ENCODE peak calls at places on chromosomes 3 and 15, in eight cellular contexts. One of them, this sample, is unnamed.
A peak's percentile ranks its signal among the peaks of the same experiment; 100 is the strongest.

GRCh38 chr3:107699682-107700081 is 176.9 kb downstream of the BBX start:
- DNase-seq in iPS-NIHi11: no peak
- DNase-seq in SW 1271: no peak
- DNase-seq in mesendoderm: no peak
- DNase-seq in activated CD4-positive, alpha-beta T cell treated with anti-CD3 and anti-CD28 coated beads, Interleukin-2, amount 10 ng/mL, durations not matched to agents 7 days and 5 days: no peak
- DNase-seq in KBM-7: no peak
- DNase-seq in pulmonary artery endothelial cell: no peak
- DNase-seq in stimulated activated CD4-positive, alpha-beta T cell treated with anti-CD3 and anti-CD28 coated beads, Interleukin-2, amount 100 ng/mL, for 48 hours: no peak
- DNase-seq in this sample: no peak

GRCh38 chr15:94070341-94071275 is 160.8 kb upstream of the MCTP2 start:
- DNase-seq in mesendoderm: peak; percentile 48
- DNase-seq in pulmonary artery endothelial cell: no peak
- DNase-seq in activated CD4-positive, alpha-beta T cell treated with anti-CD3 and anti-CD28 coated beads, Interleukin-2, amount 10 ng/mL, durations not matched to agents 7 days and 5 days: no peak
- DNase-seq in stimulated activated CD4-positive, alpha-beta T cell treated with anti-CD3 and anti-CD28 coated beads, Interleukin-2, amount 100 ng/mL, for 48 hours: no peak
- DNase-seq in iPS-NIHi11: no peak
- DNase-seq in SW 1271: no peak
- DNase-seq in KBM-7: no peak
- DNase-seq in this sample: peak; percentile 79

GRCh38 chr15:77030928-77031375 is 36.0 kb downstream of the PSTPIP1 start:
- DNase-seq in pulmonary artery endothelial cell: no peak
- DNase-seq in SW 1271: no peak
- DNase-seq in mesendoderm: no peak
- DNase-seq in activated CD4-positive, alpha-beta T cell treated with anti-CD3 and anti-CD28 coated beads, Interleukin-2, amount 10 ng/mL, durations not matched to agents 7 days and 5 days: no peak
- DNase-seq in KBM-7: no peak
- DNase-seq in iPS-NIHi11: no peak
- DNase-seq in stimulated activated CD4-positive, alpha-beta T cell treated with anti-CD3 and anti-CD28 coated beads, Interleukin-2, amount 100 ng/mL, for 48 hours: no peak
- DNase-seq in this sample: no peak

GRCh38 chr15:98873441-98874218 is 134.0 kb downstream of the PGPEP1L start:
- DNase-seq in mesendoderm: peak; percentile 59
- DNase-seq in SW 1271: no peak
- DNase-seq in stimulated activated CD4-positive, alpha-beta T cell treated with anti-CD3 and anti-CD28 coated beads, Interleukin-2, amount 100 ng/mL, for 48 hours: no peak
- DNase-seq in KBM-7: peak; percentile 66
- DNase-seq in activated CD4-positive, alpha-beta T cell treated with anti-CD3 and anti-CD28 coated beads, Interleukin-2, amount 10 ng/mL, durations not matched to agents 7 days and 5 days: no peak
- DNase-seq in iPS-NIHi11: peak; percentile 36
- DNase-seq in pulmonary artery endothelial cell: no peak
- DNase-seq in this sample: peak; percentile 95

GRCh38 chr15:100314809-100315400 is 26.9 kb downstream of the ADAMTS17 start:
- DNase-seq in stimulated activated CD4-positive, alpha-beta T cell treated with anti-CD3 and anti-CD28 coated beads, Interleukin-2, amount 100 ng/mL, for 48 hours: no peak
- DNase-seq in SW 1271: no peak
- DNase-seq in mesendoderm: no peak
- DNase-seq in pulmonary artery endothelial cell: no peak
- DNase-seq in iPS-NIHi11: no peak
- DNase-seq in activated CD4-positive, alpha-beta T cell treated with anti-CD3 and anti-CD28 coated beads, Interleukin-2, amount 10 ng/mL, durations not matched to agents 7 days and 5 days: no peak
- DNase-seq in KBM-7: no peak
- DNase-seq in this sample: no peak

GRCh38 chr3:10933958-10934481 is 58.5 kb upstream of the SLC6A1 start:
- DNase-seq in SW 1271: no peak
- DNase-seq in KBM-7: no peak
- DNase-seq in pulmonary artery endothelial cell: peak; percentile 27
- DNase-seq in activated CD4-positive, alpha-beta T cell treated with anti-CD3 and anti-CD28 coated beads, Interleukin-2, amount 10 ng/mL, durations not matched to agents 7 days and 5 days: no peak
- DNase-seq in stimulated activated CD4-positive, alpha-beta T cell treated with anti-CD3 and anti-CD28 coated beads, Interleukin-2, amount 100 ng/mL, for 48 hours: no peak
- DNase-seq in iPS-NIHi11: no peak
- DNase-seq in mesendoderm: no peak
- DNase-seq in this sample: no peak

GRCh38 chr3:99902091-99902490 is 84.4 kb downstream of the CMSS1 start:
- DNase-seq in iPS-NIHi11: no peak
- DNase-seq in mesendoderm: no peak
- DNase-seq in KBM-7: no peak
- DNase-seq in activated CD4-positive, alpha-beta T cell treated with anti-CD3 and anti-CD28 coated beads, Interleukin-2, amount 10 ng/mL, durations not matched to agents 7 days and 5 days: no peak
- DNase-seq in SW 1271: peak; percentile 82
- DNase-seq in pulmonary artery endothelial cell: no peak
- DNase-seq in stimulated activated CD4-positive, alpha-beta T cell treated with anti-CD3 and anti-CD28 coated beads, Interleukin-2, amount 100 ng/mL, for 48 hours: no peak
- DNase-seq in this sample: no peak

GRCh38 chr15:99123706-99124451 is 19.0 kb downstream of the SYNM start:
- DNase-seq in pulmonary artery endothelial cell: peak; percentile 85
- DNase-seq in activated CD4-positive, alpha-beta T cell treated with anti-CD3 and anti-CD28 coated beads, Interleukin-2, amount 10 ng/mL, durations not matched to agents 7 days and 5 days: no peak
- DNase-seq in SW 1271: peak; percentile 98
- DNase-seq in mesendoderm: peak; percentile 98
- DNase-seq in KBM-7: peak; percentile 77
- DNase-seq in stimulated activated CD4-positive, alpha-beta T cell treated with anti-CD3 and anti-CD28 coated beads, Interleukin-2, amount 100 ng/mL, for 48 hours: no peak
- DNase-seq in iPS-NIHi11: peak; percentile 63
- DNase-seq in this sample: peak; percentile 69

GRCh38 chr15:84886984-84887299 is 2.5 kb downstream of the SLC28A1 start:
- DNase-seq in pulmonary artery endothelial cell: no peak
- DNase-seq in SW 1271: no peak
- DNase-seq in mesendoderm: no peak
- DNase-seq in activated CD4-positive, alpha-beta T cell treated with anti-CD3 and anti-CD28 coated beads, Interleukin-2, amount 10 ng/mL, durations not matched to agents 7 days and 5 days: no peak
- DNase-seq in KBM-7: no peak
- DNase-seq in stimulated activated CD4-positive, alpha-beta T cell treated with anti-CD3 and anti-CD28 coated beads, Interleukin-2, amount 100 ng/mL, for 48 hours: no peak
- DNase-seq in iPS-NIHi11: no peak
- DNase-seq in this sample: no peak

GRCh38 chr15:63366451-63366850 is 15.2 kb downstream of the CA12 start:
- DNase-seq in KBM-7: no peak
- DNase-seq in pulmonary artery endothelial cell: no peak
- DNase-seq in mesendoderm: no peak
- DNase-seq in stimulated activated CD4-positive, alpha-beta T cell treated with anti-CD3 and anti-CD28 coated beads, Interleukin-2, amount 100 ng/mL, for 48 hours: no peak
- DNase-seq in SW 1271: no peak
- DNase-seq in iPS-NIHi11: no peak
- DNase-seq in activated CD4-positive, alpha-beta T cell treated with anti-CD3 and anti-CD28 coated beads, Interleukin-2, amount 10 ng/mL, durations not matched to agents 7 days and 5 days: no peak
- DNase-seq in this sample: no peak

GRCh38 chr3:177427540-177427939 is 230.3 kb upstream of the TBL1XR1 start:
- DNase-seq in iPS-NIHi11: no peak
- DNase-seq in SW 1271: no peak
- DNase-seq in mesendoderm: no peak
- DNase-seq in stimulated activated CD4-positive, alpha-beta T cell treated with anti-CD3 and anti-CD28 coated beads, Interleukin-2, amount 100 ng/mL, for 48 hours: no peak
- DNase-seq in activated CD4-positive, alpha-beta T cell treated with anti-CD3 and anti-CD28 coated beads, Interleukin-2, amount 10 ng/mL, durations not matched to agents 7 days and 5 days: peak; percentile 12
- DNase-seq in pulmonary artery endothelial cell: no peak
- DNase-seq in KBM-7: no peak
- DNase-seq in this sample: peak; percentile 43

GRCh38 chr3:108153451-108153981 is 62.7 kb upstream of the CD47 start:
- DNase-seq in KBM-7: peak; percentile 55
- DNase-seq in SW 1271: peak; percentile 43
- DNase-seq in iPS-NIHi11: peak; percentile 44
- DNase-seq in mesendoderm: peak; percentile 84
- DNase-seq in stimulated activated CD4-positive, alpha-beta T cell treated with anti-CD3 and anti-CD28 coated beads, Interleukin-2, amount 100 ng/mL, for 48 hours: peak; percentile 47
- DNase-seq in activated CD4-positive, alpha-beta T cell treated with anti-CD3 and anti-CD28 coated beads, Interleukin-2, amount 10 ng/mL, durations not matched to agents 7 days and 5 days: peak; percentile 77
- DNase-seq in pulmonary artery endothelial cell: no peak
- DNase-seq in this sample: peak; percentile 74

GRCh38 chr15:64635486-64635815 is 139.9 kb downstream of the RBPMS2 start:
- DNase-seq in SW 1271: no peak
- DNase-seq in mesendoderm: peak; percentile 69
- DNase-seq in iPS-NIHi11: no peak
- DNase-seq in activated CD4-positive, alpha-beta T cell treated with anti-CD3 and anti-CD28 coated beads, Interleukin-2, amount 10 ng/mL, durations not matched to agents 7 days and 5 days: no peak
- DNase-seq in stimulated activated CD4-positive, alpha-beta T cell treated with anti-CD3 and anti-CD28 coated beads, Interleukin-2, amount 100 ng/mL, for 48 hours: no peak
- DNase-seq in pulmonary artery endothelial cell: peak; percentile 1
- DNase-seq in KBM-7: no peak
- DNase-seq in this sample: peak; percentile 28

GRCh38 chr3:195550723-195551122 is 7.6 kb upstream of the PPP1R2 start:
- DNase-seq in stimulated activated CD4-positive, alpha-beta T cell treated with anti-CD3 and anti-CD28 coated beads, Interleukin-2, amount 100 ng/mL, for 48 hours: no peak
- DNase-seq in mesendoderm: no peak
- DNase-seq in pulmonary artery endothelial cell: no peak
- DNase-seq in SW 1271: no peak
- DNase-seq in activated CD4-positive, alpha-beta T cell treated with anti-CD3 and anti-CD28 coated beads, Interleukin-2, amount 10 ng/mL, durations not matched to agents 7 days and 5 days: peak; percentile 31
- DNase-seq in iPS-NIHi11: no peak
- DNase-seq in KBM-7: no peak
- DNase-seq in this sample: no peak

GRCh38 chr3:57983734-57984518 is 24.3 kb upstream of the FLNB start:
- DNase-seq in KBM-7: peak; percentile 93
- DNase-seq in iPS-NIHi11: no peak
- DNase-seq in SW 1271: peak; percentile 83
- DNase-seq in mesendoderm: peak; percentile 65
- DNase-seq in activated CD4-positive, alpha-beta T cell treated with anti-CD3 and anti-CD28 coated beads, Interleukin-2, amount 10 ng/mL, durations not matched to agents 7 days and 5 days: peak; percentile 64
- DNase-seq in stimulated activated CD4-positive, alpha-beta T cell treated with anti-CD3 and anti-CD28 coated beads, Interleukin-2, amount 100 ng/mL, for 48 hours: peak; percentile 28
- DNase-seq in pulmonary artery endothelial cell: no peak
- DNase-seq in this sample: peak; percentile 96

GRCh38 chr15:31311735-31312134 is 14.9 kb upstream of the KLF13 start:
- DNase-seq in mesendoderm: no peak
- DNase-seq in KBM-7: no peak
- DNase-seq in stimulated activated CD4-positive, alpha-beta T cell treated with anti-CD3 and anti-CD28 coated beads, Interleukin-2, amount 100 ng/mL, for 48 hours: no peak
- DNase-seq in SW 1271: no peak
- DNase-seq in iPS-NIHi11: no peak
- DNase-seq in pulmonary artery endothelial cell: no peak
- DNase-seq in activated CD4-positive, alpha-beta T cell treated with anti-CD3 and anti-CD28 coated beads, Interleukin-2, amount 10 ng/mL, durations not matched to agents 7 days and 5 days: no peak
- DNase-seq in this sample: no peak

GRCh38 chr3:142645236-142645793 is 49.1 kb downstream of the PLS1 start:
- DNase-seq in KBM-7: no peak
- DNase-seq in pulmonary artery endothelial cell: peak; percentile 13
- DNase-seq in mesendoderm: peak; percentile 77
- DNase-seq in stimulated activated CD4-positive, alpha-beta T cell treated with anti-CD3 and anti-CD28 coated beads, Interleukin-2, amount 100 ng/mL, for 48 hours: no peak
- DNase-seq in SW 1271: peak; percentile 68
- DNase-seq in activated CD4-positive, alpha-beta T cell treated with anti-CD3 and anti-CD28 coated beads, Interleukin-2, amount 10 ng/mL, durations not matched to agents 7 days and 5 days: no peak
- DNase-seq in iPS-NIHi11: no peak
- DNase-seq in this sample: no peak

GRCh38 chr3:23807161-23808015 is 1.6 kb downstream of the UBE2E1 start:
- DNase-seq in iPS-NIHi11: no peak
- DNase-seq in SW 1271: peak; percentile 22
- DNase-seq in activated CD4-positive, alpha-beta T cell treated with anti-CD3 and anti-CD28 coated beads, Interleukin-2, amount 10 ng/mL, durations not matched to agents 7 days and 5 days: peak; percentile 10
- DNase-seq in KBM-7: peak; percentile 53
- DNase-seq in pulmonary artery endothelial cell: no peak
- DNase-seq in mesendoderm: peak; percentile 50
- DNase-seq in stimulated activated CD4-positive, alpha-beta T cell treated with anti-CD3 and anti-CD28 coated beads, Interleukin-2, amount 100 ng/mL, for 48 hours: no peak
- DNase-seq in this sample: peak; percentile 60

GRCh38 chr15:91202510-91202909 is 102.5 kb downstream of the SV2B start:
- DNase-seq in activated CD4-positive, alpha-beta T cell treated with anti-CD3 and anti-CD28 coated beads, Interleukin-2, amount 10 ng/mL, durations not matched to agents 7 days and 5 days: no peak
- DNase-seq in pulmonary artery endothelial cell: no peak
- DNase-seq in SW 1271: no peak
- DNase-seq in iPS-NIHi11: no peak
- DNase-seq in KBM-7: no peak
- DNase-seq in stimulated activated CD4-positive, alpha-beta T cell treated with anti-CD3 and anti-CD28 coated beads, Interleukin-2, amount 100 ng/mL, for 48 hours: no peak
- DNase-seq in mesendoderm: no peak
- DNase-seq in this sample: no peak

GRCh38 chr3:41674449-41674848 is 287.5 kb downstream of the ULK4 start:
- DNase-seq in activated CD4-positive, alpha-beta T cell treated with anti-CD3 and anti-CD28 coated beads, Interleukin-2, amount 10 ng/mL, durations not matched to agents 7 days and 5 days: no peak
- DNase-seq in mesendoderm: no peak
- DNase-seq in iPS-NIHi11: no peak
- DNase-seq in SW 1271: no peak
- DNase-seq in pulmonary artery endothelial cell: no peak
- DNase-seq in KBM-7: no peak
- DNase-seq in stimulated activated CD4-positive, alpha-beta T cell treated with anti-CD3 and anti-CD28 coated beads, Interleukin-2, amount 100 ng/mL, for 48 hours: no peak
- DNase-seq in this sample: no peak

GRCh38 chr3:195203631-195204030 is 67.3 kb downstream of the XXYLT1 start:
- DNase-seq in KBM-7: no peak
- DNase-seq in pulmonary artery endothelial cell: no peak
- DNase-seq in activated CD4-positive, alpha-beta T cell treated with anti-CD3 and anti-CD28 coated beads, Interleukin-2, amount 10 ng/mL, durations not matched to agents 7 days and 5 days: no peak
- DNase-seq in SW 1271: no peak
- DNase-seq in mesendoderm: peak; percentile 33
- DNase-seq in stimulated activated CD4-positive, alpha-beta T cell treated with anti-CD3 and anti-CD28 coated beads, Interleukin-2, amount 100 ng/mL, for 48 hours: no peak
- DNase-seq in iPS-NIHi11: no peak
- DNase-seq in this sample: no peak

GRCh38 chr3:195559723-195560409 is 16.7 kb upstream of the PPP1R2 start:
- DNase-seq in mesendoderm: peak; percentile 40
- DNase-seq in iPS-NIHi11: no peak
- DNase-seq in activated CD4-positive, alpha-beta T cell treated with anti-CD3 and anti-CD28 coated beads, Interleukin-2, amount 10 ng/mL, durations not matched to agents 7 days and 5 days: no peak
- DNase-seq in pulmonary artery endothelial cell: no peak
- DNase-seq in KBM-7: no peak
- DNase-seq in SW 1271: peak; percentile 39
- DNase-seq in stimulated activated CD4-positive, alpha-beta T cell treated with anti-CD3 and anti-CD28 coated beads, Interleukin-2, amount 100 ng/mL, for 48 hours: no peak
- DNase-seq in this sample: no peak

GRCh38 chr3:20478407-20478806 is 292.4 kb upstream of the SGO1 start:
- DNase-seq in SW 1271: no peak
- DNase-seq in mesendoderm: peak; percentile 81
- DNase-seq in KBM-7: no peak
- DNase-seq in stimulated activated CD4-positive, alpha-beta T cell treated with anti-CD3 and anti-CD28 coated beads, Interleukin-2, amount 100 ng/mL, for 48 hours: no peak
- DNase-seq in activated CD4-positive, alpha-beta T cell treated with anti-CD3 and anti-CD28 coated beads, Interleukin-2, amount 10 ng/mL, durations not matched to agents 7 days and 5 days: no peak
- DNase-seq in pulmonary artery endothelial cell: no peak
- DNase-seq in iPS-NIHi11: no peak
- DNase-seq in this sample: no peak

GRCh38 chr3:157135671-157136396 is 24.1 kb downstream of the CCNL1 start:
- DNase-seq in stimulated activated CD4-positive, alpha-beta T cell treated with anti-CD3 and anti-CD28 coated beads, Interleukin-2, amount 100 ng/mL, for 48 hours: no peak
- DNase-seq in KBM-7: no peak
- DNase-seq in iPS-NIHi11: no peak
- DNase-seq in activated CD4-positive, alpha-beta T cell treated with anti-CD3 and anti-CD28 coated beads, Interleukin-2, amount 10 ng/mL, durations not matched to agents 7 days and 5 days: no peak
- DNase-seq in SW 1271: no peak
- DNase-seq in pulmonary artery endothelial cell: no peak
- DNase-seq in mesendoderm: peak; percentile 54
- DNase-seq in this sample: no peak

GRCh38 chr15:43484455-43484854 is 8.5 kb downstream of the TP53BP1 start:
- DNase-seq in mesendoderm: no peak
- DNase-seq in SW 1271: no peak
- DNase-seq in stimulated activated CD4-positive, alpha-beta T cell treated with anti-CD3 and anti-CD28 coated beads, Interleukin-2, amount 100 ng/mL, for 48 hours: no peak
- DNase-seq in pulmonary artery endothelial cell: no peak
- DNase-seq in KBM-7: no peak
- DNase-seq in iPS-NIHi11: no peak
- DNase-seq in activated CD4-positive, alpha-beta T cell treated with anti-CD3 and anti-CD28 coated beads, Interleukin-2, amount 10 ng/mL, durations not matched to agents 7 days and 5 days: no peak
- DNase-seq in this sample: no peak

GRCh38 chr3:121736112-121736511 is 13.4 kb downstream of the GOLGB1 start:
- DNase-seq in KBM-7: no peak
- DNase-seq in iPS-NIHi11: no peak
- DNase-seq in stimulated activated CD4-positive, alpha-beta T cell treated with anti-CD3 and anti-CD28 coated beads, Interleukin-2, amount 100 ng/mL, for 48 hours: no peak
- DNase-seq in SW 1271: no peak
- DNase-seq in activated CD4-positive, alpha-beta T cell treated with anti-CD3 and anti-CD28 coated beads, Interleukin-2, amount 10 ng/mL, durations not matched to agents 7 days and 5 days: no peak
- DNase-seq in mesendoderm: no peak
- DNase-seq in pulmonary artery endothelial cell: no peak
- DNase-seq in this sample: no peak

GRCh38 chr3:46110701-46111493 is 83.6 kb upstream of the XCR1 start:
- DNase-seq in KBM-7: peak; percentile 36
- DNase-seq in pulmonary artery endothelial cell: no peak
- DNase-seq in iPS-NIHi11: peak; percentile 46
- DNase-seq in stimulated activated CD4-positive, alpha-beta T cell treated with anti-CD3 and anti-CD28 coated beads, Interleukin-2, amount 100 ng/mL, for 48 hours: no peak
- DNase-seq in mesendoderm: no peak
- DNase-seq in activated CD4-positive, alpha-beta T cell treated with anti-CD3 and anti-CD28 coated beads, Interleukin-2, amount 10 ng/mL, durations not matched to agents 7 days and 5 days: peak; percentile 35
- DNase-seq in SW 1271: no peak
- DNase-seq in this sample: peak; percentile 95

GRCh38 chr3:15645740-15646490 is 44.4 kb downstream of the BTD start:
- DNase-seq in activated CD4-positive, alpha-beta T cell treated with anti-CD3 and anti-CD28 coated beads, Interleukin-2, amount 10 ng/mL, durations not matched to agents 7 days and 5 days: no peak
- DNase-seq in pulmonary artery endothelial cell: peak; percentile 85
- DNase-seq in stimulated activated CD4-positive, alpha-beta T cell treated with anti-CD3 and anti-CD28 coated beads, Interleukin-2, amount 100 ng/mL, for 48 hours: no peak
- DNase-seq in iPS-NIHi11: no peak
- DNase-seq in SW 1271: peak; percentile 98
- DNase-seq in KBM-7: no peak
- DNase-seq in mesendoderm: peak; percentile 56
- DNase-seq in this sample: no peak

GRCh38 chr3:10366681-10367101 is 45.8 kb upstream of the SEC13 start:
- DNase-seq in SW 1271: peak; percentile 72
- DNase-seq in iPS-NIHi11: peak; percentile 55
- DNase-seq in stimulated activated CD4-positive, alpha-beta T cell treated with anti-CD3 and anti-CD28 coated beads, Interleukin-2, amount 100 ng/mL, for 48 hours: peak; percentile 34
- DNase-seq in KBM-7: no peak
- DNase-seq in pulmonary artery endothelial cell: no peak
- DNase-seq in activated CD4-positive, alpha-beta T cell treated with anti-CD3 and anti-CD28 coated beads, Interleukin-2, amount 10 ng/mL, durations not matched to agents 7 days and 5 days: no peak
- DNase-seq in mesendoderm: peak; percentile 7
- DNase-seq in this sample: peak; percentile 77

GRCh38 chr3:28860307-28860706 is 420.6 kb upstream of the RBMS3 start:
- DNase-seq in iPS-NIHi11: no peak
- DNase-seq in mesendoderm: no peak
- DNase-seq in SW 1271: no peak
- DNase-seq in pulmonary artery endothelial cell: no peak
- DNase-seq in KBM-7: peak; percentile 57
- DNase-seq in activated CD4-positive, alpha-beta T cell treated with anti-CD3 and anti-CD28 coated beads, Interleukin-2, amount 10 ng/mL, durations not matched to agents 7 days and 5 days: no peak
- DNase-seq in stimulated activated CD4-positive, alpha-beta T cell treated with anti-CD3 and anti-CD28 coated beads, Interleukin-2, amount 100 ng/mL, for 48 hours: no peak
- DNase-seq in this sample: peak; percentile 60

GRCh38 chr3:42820746-42821051 is 11.5 kb downstream of the ACKR2 start:
- DNase-seq in mesendoderm: no peak
- DNase-seq in activated CD4-positive, alpha-beta T cell treated with anti-CD3 and anti-CD28 coated beads, Interleukin-2, amount 10 ng/mL, durations not matched to agents 7 days and 5 days: no peak
- DNase-seq in pulmonary artery endothelial cell: no peak
- DNase-seq in KBM-7: no peak
- DNase-seq in SW 1271: no peak
- DNase-seq in stimulated activated CD4-positive, alpha-beta T cell treated with anti-CD3 and anti-CD28 coated beads, Interleukin-2, amount 100 ng/mL, for 48 hours: no peak
- DNase-seq in iPS-NIHi11: no peak
- DNase-seq in this sample: no peak

GRCh38 chr3:135667061-135667460 is 298.5 kb upstream of the PPP2R3A start:
- DNase-seq in stimulated activated CD4-positive, alpha-beta T cell treated with anti-CD3 and anti-CD28 coated beads, Interleukin-2, amount 100 ng/mL, for 48 hours: no peak
- DNase-seq in iPS-NIHi11: no peak
- DNase-seq in SW 1271: no peak
- DNase-seq in mesendoderm: no peak
- DNase-seq in KBM-7: no peak
- DNase-seq in activated CD4-positive, alpha-beta T cell treated with anti-CD3 and anti-CD28 coated beads, Interleukin-2, amount 10 ng/mL, durations not matched to agents 7 days and 5 days: no peak
- DNase-seq in pulmonary artery endothelial cell: no peak
- DNase-seq in this sample: no peak

GRCh38 chr15:59333401-59334062 is 39.1 kb downstream of the MYO1E start:
- DNase-seq in iPS-NIHi11: no peak
- DNase-seq in activated CD4-positive, alpha-beta T cell treated with anti-CD3 and anti-CD28 coated beads, Interleukin-2, amount 10 ng/mL, durations not matched to agents 7 days and 5 days: no peak
- DNase-seq in stimulated activated CD4-positive, alpha-beta T cell treated with anti-CD3 and anti-CD28 coated beads, Interleukin-2, amount 100 ng/mL, for 48 hours: no peak
- DNase-seq in pulmonary artery endothelial cell: no peak
- DNase-seq in mesendoderm: no peak
- DNase-seq in KBM-7: no peak
- DNase-seq in SW 1271: no peak
- DNase-seq in this sample: no peak

GRCh38 chr3:131655076-131655685 is 152.4 kb upstream of the MRPL3 start:
- DNase-seq in activated CD4-positive, alpha-beta T cell treated with anti-CD3 and anti-CD28 coated beads, Interleukin-2, amount 10 ng/mL, durations not matched to agents 7 days and 5 days: no peak
- DNase-seq in iPS-NIHi11: no peak
- DNase-seq in pulmonary artery endothelial cell: no peak
- DNase-seq in SW 1271: no peak
- DNase-seq in stimulated activated CD4-positive, alpha-beta T cell treated with anti-CD3 and anti-CD28 coated beads, Interleukin-2, amount 100 ng/mL, for 48 hours: no peak
- DNase-seq in KBM-7: no peak
- DNase-seq in mesendoderm: no peak
- DNase-seq in this sample: no peak